ENCODE peak calls at places on chromosomes 13 and 19, in eight cellular contexts. B is neuronal stem cell; E is heart left ventricle; K is naive thymus-derived CD4-positive, alpha-beta T cell; J is Caco-2; Z is body of pancreas; C is colonic mucosa; R is thoracic aorta. G is an unnamed sample.
A peak's percentile ranks its signal among the peaks of the same experiment; 100 is the strongest.

GRCh38 chr13:75145926-75146325 is 336.0 kb downstream of the TBC1D4 start:
- DNase-seq in K (no peak), C (no peak), B (no peak), Z (no peak), E (no peak), R (no peak), J (no peak), G (no peak)

GRCh38 chr13:95246292-95247082 is 54.8 kb downstream of the ABCC4 start:
- DNase-seq in K (no peak), Z (no peak), E (no peak), B (no peak), R (no peak), J (no peak), C (no peak), G (no peak)

GRCh38 chr19:48491793-48492123 is 19.9 kb downstream of the LMTK3 start:
- DNase-seq in R (no peak), E (no peak), Z (no peak), B (no peak), C (no peak), K (no peak), J (no peak), G (no peak)

GRCh38 chr19:406999-407491 is 1.9 kb downstream of the C2CD4C start:
- DNase-seq in R (no peak), K (no peak), B (no peak), J (no peak), C (no peak), E (peak; percentile 52), Z (no peak), G (peak; percentile 52)

GRCh38 chr19:49875801-49876421 is 1.2 kb downstream of the AKT1S1 start:
- DNase-seq in J (peak; percentile 67), E (peak; percentile 86), C (peak; percentile 81), Z (peak; percentile 52), R (no peak), K (peak; percentile 34), B (peak; percentile 59), G (peak; percentile 76)

GRCh38 chr19:13428352-13428751 is 77.9 kb downstream of the CACNA1A start:
- DNase-seq in R (no peak), J (peak; percentile 18), C (peak; percentile 17), K (no peak), E (no peak), Z (peak; percentile 11), B (no peak), G (no peak)

GRCh38 chr13:102862624-102863210 is 16.9 kb downstream of the ERCC5 start:
- DNase-seq in R (no peak), E (no peak), C (no peak), Z (no peak), B (no peak), K (no peak), J (no peak), G (no peak)

GRCh38 chr19:42634409-42635232 is 39.9 kb upstream of the CEACAM8 start:
- DNase-seq in C (no peak), K (no peak), Z (peak; percentile 67), J (peak; percentile 69), R (no peak), E (no peak), B (no peak), G (peak; percentile 47)

GRCh38 chr13:45316210-45316799 is 24.7 kb downstream of the TPT1 start:
- DNase-seq in Z (peak; percentile 23), J (no peak), K (no peak), C (no peak), B (no peak), R (no peak), E (no peak), G (no peak)

GRCh38 chr19:45908956-45909355 is 5.6 kb downstream of the NANOS2 start:
- DNase-seq in Z (no peak), K (no peak), B (no peak), C (no peak), R (no peak), E (no peak), J (no peak), G (no peak)

GRCh38 chr13:72217142-72217541 is 350.1 kb upstream of the DACH1 start:
- DNase-seq in C (no peak), B (no peak), Z (no peak), J (no peak), K (no peak), E (no peak), R (no peak), G (no peak)

GRCh38 chr19:40163541-40164129 is 27.6 kb upstream of the MAP3K10 start:
- DNase-seq in K (no peak), R (no peak), E (no peak), B (no peak), J (no peak), C (no peak), Z (no peak), G (no peak)

GRCh38 chr19:12733907-12734214 is 623 bp downstream of the TRIR start:
- DNase-seq in E (no peak), R (no peak), Z (no peak), C (no peak), B (no peak), J (no peak), K (no peak), G (no peak)

GRCh38 chr19:369876-370275 is 25.3 kb upstream of the MIER2 start:
- DNase-seq in E (peak; percentile 42), B (no peak), C (no peak), K (no peak), J (no peak), Z (no peak), R (no peak), G (no peak)

GRCh38 chr19:39506944-39507714 is 7.8 kb upstream of the SELENOV start:
- DNase-seq in E (no peak), R (no peak), Z (peak; percentile 30), K (peak; percentile 33), J (peak; percentile 81), C (peak; percentile 26), B (peak; percentile 71), G (peak; percentile 47)

GRCh38 chr19:45954132-45954531 is 19.5 kb downstream of the NOVA2 start:
- DNase-seq in E (no peak), R (no peak), C (no peak), B (peak; percentile 93), K (no peak), J (no peak), Z (no peak), G (no peak)

GRCh38 chr13:80226645-80227044 is 114.3 kb downstream of the SPRY2 start:
- DNase-seq in C (no peak), K (no peak), J (no peak), R (no peak), B (no peak), Z (no peak), E (no peak), G (no peak)
- H3K27me3 ChIP-seq in C (no peaks in the 10 kb centered on the region), K (no peaks in the 10 kb centered on the region), J (no peaks in the 10 kb centered on the region), R (no peaks in the 10 kb centered on the region), B (no peaks in the 10 kb centered on the region), Z (no peaks in the 10 kb centered on the region), E (no peaks in the 10 kb centered on the region), G (no peaks in the 10 kb centered on the region)

DNA sequence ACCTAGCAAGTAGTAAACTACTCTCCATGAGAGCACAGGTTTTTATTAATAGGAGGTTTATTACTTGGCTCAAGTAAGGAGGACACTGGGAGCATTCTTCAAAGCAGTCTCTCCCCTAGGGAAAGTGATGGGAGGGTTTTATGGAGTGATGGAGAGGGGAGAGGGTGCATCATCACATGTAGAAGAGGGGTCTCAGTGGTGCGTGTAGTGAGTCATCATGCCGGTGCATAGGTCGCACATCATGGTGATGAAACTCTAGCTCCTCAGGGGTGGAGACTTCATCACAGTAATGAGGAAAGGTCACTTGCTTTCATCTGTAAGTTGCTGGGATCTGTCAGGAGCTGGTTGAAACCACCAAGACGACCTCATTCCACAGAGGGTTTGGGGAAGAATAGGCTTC is 210.8 kb upstream of the UBL3 start:
- DNase-seq in C (no peak), J (no peak), K (no peak), E (no peak), B (no peak), R (no peak), Z (no peak), G (no peak)
- H3K27me3 ChIP-seq in C (no peaks in the 10 kb centered on the region), J (no peaks in the 10 kb centered on the region), K (no peaks in the 10 kb centered on the region), E (no peaks in the 10 kb centered on the region), B (no peaks in the 10 kb centered on the region), R (no peaks in the 10 kb centered on the region), Z (no peaks in the 10 kb centered on the region), G (no peaks in the 10 kb centered on the region)

GRCh38 chr19:41601771-41602170 is 25.1 kb downstream of the CEACAM4 start:
- DNase-seq in C (no peak), B (no peak), R (no peak), K (no peak), E (no peak), J (no peak), Z (no peak), G (no peak)

GRCh38 chr19:41607668-41608067 is 19.2 kb downstream of the CEACAM4 start:
- DNase-seq in K (no peak), Z (no peak), C (no peak), B (no peak), J (no peak), E (no peak), R (no peak), G (no peak)

GRCh38 chr19:41604831-41605230 is 22.0 kb downstream of the CEACAM4 start:
- DNase-seq in K (no peak), Z (no peak), E (no peak), B (no peak), J (no peak), R (no peak), C (no peak), G (no peak)

DNA sequence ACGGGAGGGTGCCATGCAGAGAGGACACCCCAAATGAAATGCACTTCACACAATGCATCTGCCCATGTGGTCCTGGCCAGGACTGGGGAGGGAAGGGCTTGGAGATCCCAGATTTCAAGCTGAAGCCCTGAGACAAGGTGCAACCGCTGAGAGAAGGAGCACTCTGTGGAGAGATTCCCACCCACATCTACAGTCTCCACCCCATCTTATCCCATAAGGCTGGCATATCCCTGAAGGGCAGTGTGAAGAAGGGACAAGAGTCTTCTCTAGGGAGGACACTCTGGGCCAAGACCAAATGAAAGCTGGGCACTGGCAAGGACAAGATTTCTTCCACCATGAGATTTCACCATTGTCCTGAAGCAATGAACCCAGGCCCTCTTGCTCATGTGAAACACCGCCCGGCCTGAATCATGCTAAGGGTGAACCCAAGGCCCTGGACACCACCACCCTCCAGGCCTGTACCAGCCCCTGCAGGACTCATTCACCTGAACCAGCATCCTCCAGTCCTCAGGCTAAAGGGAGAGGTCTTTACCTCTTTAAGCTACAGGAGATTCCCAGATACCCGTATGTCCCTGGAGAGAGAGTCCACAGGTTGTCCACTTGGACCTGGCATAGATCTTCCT is 20.5 kb downstream of the CEACAM4 start:
- DNase-seq in R (no peak), B (no peak), J (no peak), Z (no peak), E (no peak), C (no peak), K (no peak), G (no peak)
- H3K27me3 ChIP-seq in R (no peaks in the 10 kb centered on the region), B (no peaks in the 10 kb centered on the region), J (no peaks in the 10 kb centered on the region), Z (no peaks in the 10 kb centered on the region), E (peaks cover 4% of the 10 kb centered on the region), C (no peaks in the 10 kb centered on the region), K (no peaks in the 10 kb centered on the region), G (no peaks in the 10 kb centered on the region)

DNA sequence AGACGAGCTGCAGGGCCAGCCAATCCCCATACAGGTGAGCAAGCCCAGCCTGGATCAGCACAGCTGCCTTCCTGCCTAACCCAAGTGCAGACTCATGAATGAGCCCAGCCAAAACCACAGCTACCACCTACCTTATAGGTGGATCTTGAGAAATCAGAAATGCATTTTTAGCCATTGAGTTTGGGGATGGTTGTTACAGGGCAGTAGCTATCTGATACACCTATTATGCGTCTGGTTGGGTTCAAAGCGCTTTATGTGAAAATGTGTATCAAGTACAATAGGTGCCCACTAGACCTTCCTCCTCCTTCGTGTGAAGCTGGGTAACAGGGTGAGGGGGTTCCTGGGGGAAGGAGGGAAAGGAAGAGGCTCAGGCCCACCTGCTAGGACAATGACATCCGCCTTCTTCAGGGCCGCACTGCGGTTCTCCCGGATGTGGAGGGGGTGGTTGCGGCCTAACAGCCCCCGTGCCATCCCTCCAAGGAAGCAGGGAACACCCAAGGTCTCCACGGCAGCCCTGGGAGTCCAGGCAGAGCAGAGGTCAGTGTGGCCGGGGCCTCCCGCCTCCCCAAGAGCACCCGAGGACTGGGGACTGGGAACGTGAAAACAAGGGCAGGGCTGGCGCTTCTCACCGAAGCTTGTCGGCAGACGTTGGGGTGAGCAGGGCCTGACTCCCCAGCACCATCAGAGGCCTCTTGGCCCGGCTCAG is 11.7 kb downstream of the SYDE1 start:
- DNase-seq in Z (no peak), E (no peak), B (no peak), R (no peak), C (no peak), K (no peak), J (no peak), G (no peak)
- H3K27me3 ChIP-seq in Z (no peaks in the 10 kb centered on the region), E (no peaks in the 10 kb centered on the region), B (no peaks in the 10 kb centered on the region), R (no peaks in the 10 kb centered on the region), C (no peaks in the 10 kb centered on the region), K (no peaks in the 10 kb centered on the region), J (no peaks in the 10 kb centered on the region), G (no peaks in the 10 kb centered on the region)